ENCODE peak calls at places on chromosomes 6 and 20, in eight cellular contexts. W is A673, L is pancreas, R is ovary, H is GM23338, J is cardiac fibroblast, X is HL-60, Y is breast epithelium. P is an unnamed sample.

GRCh38 chr6:137230547-137230946 is 11.4 kb upstream of the IFNGR1 start:
- DNase-seq in W (no peak), Y (no peak), R (no peak), L (no peak), X (peak; percentile 81), J (no peak), H (no peak), P (no peak)

GRCh38 chr20:6746901-6747609 is 20.4 kb upstream of the BMP2 start:
- DNase-seq in H (peak; percentile 33), Y (no peak), X (no peak), R (no peak), J (peak; percentile 58), L (no peak), W (no peak), P (no peak)

GRCh38 chr6:69668916-69669315 is 127.9 kb downstream of the LMBRD1 start:
- DNase-seq in X (no peak), Y (no peak), L (no peak), J (no peak), H (no peak), R (no peak), W (no peak), P (no peak)

GRCh38 chr6:48101277-48101676 is 9.7 kb downstream of the PTCHD4 start:
- DNase-seq in X (no peak), W (no peak), Y (no peak), J (peak; percentile 52), L (no peak), R (no peak), H (no peak), P (no peak)

GRCh38 chr20:40683894-40684268 is 5.2 kb downstream of the MAFB start:
- DNase-seq in W (no peak), L (no peak), R (no peak), X (no peak), J (no peak), H (peak; percentile 9), Y (no peak), P (no peak)

GRCh38 chr6:8017276-8017701 is 46.9 kb downstream of the BLOC1S5 start:
- DNase-seq in Y (no peak), W (no peak), H (no peak), L (no peak), J (peak; percentile 41), X (no peak), R (no peak), P (no peak)

GRCh38 chr6:31829633-31830492 is 2.3 kb downstream of the HSPA1B start:
- DNase-seq in W (peak; percentile 77), Y (no peak), R (peak; percentile 65), X (no peak), L (no peak), J (peak; percentile 72), H (peak; percentile 61), P (peak; percentile 55)

GRCh38 chr20:62925420-62926228 is 681 bp downstream of the DIDO1 start:
- DNase-seq in J (peak; percentile 38), Y (no peak), R (no peak), L (no peak), W (peak; percentile 44), H (no peak), X (peak; percentile 29), P (peak; percentile 61)

GRCh38 chr6:154942770-154943169 is 52.3 kb upstream of the TIAM2 start:
- DNase-seq in Y (no peak), H (no peak), L (no peak), R (no peak), J (no peak), X (no peak), W (no peak), P (no peak)

GRCh38 chr6:168061269-168062210 is 17.5 kb downstream of the FRMD1 start:
- DNase-seq in H (no peak), R (no peak), X (no peak), L (no peak), W (no peak), J (no peak), Y (no peak), P (no peak)

GRCh38 chr20:61284752-61285151 is 32.7 kb downstream of the CDH4 start:
- DNase-seq in W (no peak), L (no peak), Y (no peak), J (no peak), H (no peak), R (no peak), X (no peak), P (no peak)

GRCh38 chr6:135935951-135936601 is 84.6 kb downstream of the PDE7B start:
- DNase-seq in R (no peak), Y (no peak), L (no peak), W (no peak), X (no peak), H (no peak), J (peak; percentile 81), P (no peak)

GRCh38 chr6:21828689-21829088 is 235.1 kb downstream of the SOX4 start:
- DNase-seq in R (no peak), Y (no peak), X (no peak), L (no peak), W (no peak), J (no peak), H (no peak), P (no peak)

GRCh38 chr6:93418113-93418447 is 1.3 kb downstream of the EPHA7 start:
- DNase-seq in J (no peak), H (no peak), X (no peak), L (no peak), R (no peak), W (peak; percentile 31), Y (no peak), P (no peak)

GRCh38 chr6:148749678-148750077 is 2.8 kb downstream of the UST start:
- DNase-seq in L (no peak), R (no peak), Y (no peak), H (no peak), J (no peak), X (no peak), W (no peak), P (no peak)

DNA sequence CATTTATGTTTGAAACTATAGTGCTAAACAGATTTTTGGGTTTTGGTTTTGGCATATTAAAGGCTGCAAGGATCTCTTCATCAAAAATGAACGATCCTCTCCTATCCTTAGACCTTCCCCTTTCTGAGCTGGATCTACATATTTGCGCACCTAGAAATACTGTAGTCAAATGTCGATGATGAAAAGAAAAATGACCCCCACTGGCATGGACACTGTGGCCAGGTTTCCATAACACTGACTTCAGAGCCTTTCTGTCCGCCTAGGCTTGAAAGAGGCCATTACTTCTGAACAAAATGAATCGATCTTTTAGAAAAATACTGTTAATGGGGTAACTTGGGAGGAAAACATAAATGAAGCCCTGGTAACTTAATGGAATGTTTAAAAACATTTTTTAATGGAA is 5.7 kb downstream of the FLRT3 start:
- DNase-seq in Y (no peak), X (no peak), L (no peak), J (no peak), H (no peak), R (no peak), W (no peak), P (no peak)
- TF ChIP-seq CTCF in Y (no peak), X (no peak), L (no peak), J (no peak), H (no peak), R (no peak), W (no peak), P (no peak)

DNA sequence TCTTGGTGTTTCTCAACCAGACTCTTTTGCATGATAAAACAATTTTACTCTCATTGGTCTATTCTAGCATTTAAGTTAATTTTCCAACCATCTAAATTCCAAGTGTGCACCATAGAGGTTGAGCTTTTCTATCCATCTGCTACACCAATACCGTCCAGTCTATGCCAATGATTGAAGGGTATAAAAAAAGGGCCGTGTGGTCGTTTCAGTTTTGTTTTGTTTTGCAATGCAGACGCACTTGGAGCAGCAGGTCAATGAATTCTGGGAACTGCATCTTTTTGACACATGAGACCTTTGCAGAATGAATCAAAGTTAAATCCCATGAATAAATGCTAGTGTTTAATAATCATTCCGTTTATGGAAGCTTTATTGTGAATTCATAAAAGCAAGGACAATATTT is 650.0 kb upstream of the GJE1 start:
- DNase-seq in Y (no peak), W (peak; percentile 25), J (peak; percentile 43), L (no peak), H (no peak), X (no peak), R (no peak), P (no peak)
- H3K4me3 ChIP-seq in Y (no peak overlapping the region), W (peak overlapping the region; percentile 23), J (peak overlapping the region; percentile 13), L (no peak overlapping the region), H (no peak overlapping the region), X (peak overlapping the region; percentile 25), R (no peak overlapping the region), P (no peak overlapping the region)

GRCh38 chr6:3063733-3064700 is 4.3 kb upstream of the RIPK1 start:
- DNase-seq in L (peak; percentile 96), J (peak; percentile 89), H (peak; percentile 85), W (peak; percentile 79), X (peak; percentile 92), Y (peak; percentile 93), R (peak; percentile 94), P (peak; percentile 85)

GRCh38 chr6:3072798-3073197 is 4.5 kb downstream of the RIPK1 start:
- DNase-seq in Y (no peak), L (no peak), J (no peak), X (no peak), R (no peak), W (no peak), H (no peak), P (no peak)

GRCh38 chr6:3071568-3071967 is 3.3 kb downstream of the RIPK1 start:
- DNase-seq in H (no peak), W (no peak), Y (no peak), L (no peak), J (no peak), X (no peak), R (no peak), P (no peak)

GRCh38 chr6:3073382-3073781 is 5.1 kb downstream of the RIPK1 start:
- DNase-seq in W (no peak), L (no peak), X (no peak), J (no peak), Y (no peak), H (no peak), R (no peak), P (no peak)

GRCh38 chr6:3068329-3069223 is at the start of gene RIPK1:
- DNase-seq in Y (peak; percentile 94), X (peak; percentile 91), H (peak; percentile 89), R (peak; percentile 94), L (peak; percentile 93), W (peak; percentile 92), J (peak; percentile 85), P (peak; percentile 91)
- TF ChIP-seq CTCF in Y (peak; percentile 28), X (peak; percentile 16), H (peak; percentile 62), R (peak; percentile 30), L (no peak), W (peak; percentile 41), J (peak; percentile 28), P (peak; percentile 23)

GRCh38 chr6:41699063-41699462 is 36.3 kb downstream of the TFEB start:
- DNase-seq in L (no peak), Y (no peak), W (no peak), X (no peak), J (no peak), R (no peak), H (no peak), P (no peak)

GRCh38 chr6:41698350-41698781 is 37.0 kb downstream of the TFEB start:
- DNase-seq in W (no peak), X (no peak), H (no peak), L (no peak), Y (no peak), R (no peak), J (peak; percentile 98), P (peak; percentile 27)

GRCh38 chr6:41702771-41703494 is 32.5 kb downstream of the TFEB start:
- DNase-seq in X (no peak), W (no peak), H (no peak), Y (no peak), J (no peak), L (no peak), R (no peak), P (no peak)

GRCh38 chr6:41702089-41702745 is 33.2 kb downstream of the TFEB start:
- DNase-seq in R (no peak), J (no peak), H (no peak), Y (no peak), X (no peak), W (no peak), L (no peak), P (no peak)

GRCh38 chr6:41700577-41701347 is 34.6 kb downstream of the TFEB start:
- DNase-seq in H (peak; percentile 57), W (no peak), Y (no peak), R (no peak), L (no peak), J (no peak), X (no peak), P (peak; percentile 23)
- H3K4me3 ChIP-seq in H (no peak overlapping the region), W (no peak overlapping the region), Y (no peak overlapping the region), R (no peak overlapping the region), L (no peak overlapping the region), J (no peak overlapping the region), X (no peak overlapping the region), P (no peak overlapping the region)

P was measured in neural progenitor cell.